ENCODE peak calls at places on chromosomes 1 and 21, in seven cellular contexts. Q is transverse colon, H is neuronal stem cell, J is lower lobe of right lung, P is body of pancreas, S is PC-3, W is SJSA1. D is an unnamed sample.

GRCh38 chr1:226135059-226135651 is 51.4 kb downstream of the ACBD3 start:
- DNase-seq in Q (peak), S (no peak), H (no peak), P (peak), W (no peak), J (peak), D (no peak)

GRCh38 chr21:33302796-33303195 is 22.0 kb upstream of the IFNAR1 start:
- DNase-seq in W (no peak), H (no peak), P (no peak), S (peak), J (no peak), Q (no peak), D (no peak)

GRCh38 chr1:218717611-218718010 is 372.5 kb downstream of the TGFB2 start:
- DNase-seq in H (no peak), Q (no peak), P (no peak), S (no peak), J (no peak), W (no peak), D (no peak)

GRCh38 chr1:49323925-49324540 is 547.3 kb upstream of the BEND5 start:
- DNase-seq in Q (no peak), P (peak), J (no peak), W (no peak), S (no peak), H (no peak), D (no peak)

GRCh38 chr1:236051107-236051885 is 13.6 kb downstream of the NID1 start:
- DNase-seq in S (no peak), W (no peak), Q (no peak), H (no peak), J (no peak), P (no peak), D (peak)

GRCh38 chr21:36981977-36982700 is 15.7 kb upstream of the HLCS start:
- DNase-seq in W (no peak), H (no peak), J (no peak), S (no peak), P (no peak), Q (no peak), D (no peak)

GRCh38 chr1:228867093-228867950 is 132.0 kb downstream of the RHOU start:
- DNase-seq in J (no peak), S (no peak), Q (no peak), H (no peak), P (no peak), W (peak), D (peak)

GRCh38 chr1:161305872-161306519 is 3.8 kb downstream of the MPZ start:
- DNase-seq in H (peak), J (peak), Q (peak), W (no peak), P (peak), S (no peak), D (peak)

GRCh38 chr1:17314491-17314971 is 6.5 kb downstream of the PADI4 start:
- DNase-seq in J (no peak), H (no peak), W (no peak), S (no peak), Q (no peak), P (no peak), D (no peak)

GRCh38 chr1:229554886-229555621 is 3.5 kb downstream of the ABCB10 start:
- DNase-seq in W (no peak), J (no peak), Q (no peak), S (no peak), H (no peak), P (no peak), D (no peak)

GRCh38 chr21:15552914-15553491 is 176.8 kb upstream of the USP25 start:
- DNase-seq in S (peak), P (no peak), J (no peak), Q (no peak), H (no peak), W (no peak), D (no peak)

GRCh38 chr1:17893891-17894631 is 138.9 kb downstream of the ACTL8 start:
- DNase-seq in Q (no peak), S (no peak), P (no peak), J (no peak), W (no peak), H (no peak), D (no peak)

GRCh38 chr21:38811257-38811656 is 5.5 kb downstream of the ETS2 start:
- DNase-seq in H (no peak), W (peak), J (no peak), P (no peak), S (peak), Q (no peak), D (no peak)

GRCh38 chr1:190747643-190748186 is 270.1 kb upstream of the BRINP3 start:
- DNase-seq in W (no peak), S (no peak), Q (no peak), J (no peak), H (no peak), P (no peak), D (no peak)

GRCh38 chr1:115987623-115988022 is 11.3 kb downstream of the SLC22A15 start:
- DNase-seq in S (no peak), H (no peak), Q (no peak), W (no peak), J (no peak), P (no peak), D (no peak)

GRCh38 chr1:230122361-230123279 is 55.6 kb downstream of the GALNT2 start:
- DNase-seq in Q (no peak), W (no peak), H (no peak), S (no peak), P (no peak), J (no peak), D (no peak)

GRCh38 chr1:165408518-165408917 is 36.4 kb downstream of the RXRG start:
- DNase-seq in H (peak), W (no peak), P (peak), Q (no peak), S (peak), J (no peak), D (no peak)

GRCh38 chr21:16084776-16085364 is 355.1 kb downstream of the USP25 start:
- DNase-seq in P (peak), Q (no peak), W (no peak), J (no peak), S (peak), H (no peak), D (peak)

GRCh38 chr1:84415386-84415785 is 17.1 kb downstream of the DNASE2B start:
- DNase-seq in P (no peak), Q (no peak), W (no peak), H (no peak), J (no peak), S (peak), D (no peak)

GRCh38 chr1:28955930-28956552 is 41.7 kb downstream of the EPB41 start:
- DNase-seq in P (no peak), Q (no peak), H (peak), J (no peak), S (peak), W (no peak), D (no peak)

GRCh38 chr1:174153085-174153824 is 6.1 kb upstream of the RABGAP1L start:
- DNase-seq in S (peak), P (no peak), Q (no peak), H (no peak), J (no peak), W (no peak), D (no peak)

GRCh38 chr1:117051224-117052064 is 8.7 kb upstream of the TTF2 start:
- DNase-seq in H (no peak), J (peak), W (no peak), P (peak), Q (peak), S (peak), D (no peak)

GRCh38 chr1:212692774-212693644 is 6.6 kb downstream of the BATF3 start:
- DNase-seq in Q (no peak), W (no peak), P (no peak), H (no peak), S (peak), J (no peak), D (no peak)

GRCh38 chr21:37380349-37381323 is 14.1 kb downstream of the DYRK1A start:
- DNase-seq in W (no peak), H (no peak), J (no peak), Q (no peak), S (peak), P (peak), D (no peak)

GRCh38 chr1:22379566-22379965 is 72.1 kb upstream of the ZBTB40 start:
- DNase-seq in P (no peak), W (no peak), H (no peak), Q (no peak), S (no peak), J (no peak), D (no peak)

GRCh38 chr1:227844320-227845114 is 29.0 kb downstream of the PRSS38 start:
- DNase-seq in P (no peak), Q (no peak), S (no peak), W (no peak), J (no peak), H (no peak), D (no peak)

DNA sequence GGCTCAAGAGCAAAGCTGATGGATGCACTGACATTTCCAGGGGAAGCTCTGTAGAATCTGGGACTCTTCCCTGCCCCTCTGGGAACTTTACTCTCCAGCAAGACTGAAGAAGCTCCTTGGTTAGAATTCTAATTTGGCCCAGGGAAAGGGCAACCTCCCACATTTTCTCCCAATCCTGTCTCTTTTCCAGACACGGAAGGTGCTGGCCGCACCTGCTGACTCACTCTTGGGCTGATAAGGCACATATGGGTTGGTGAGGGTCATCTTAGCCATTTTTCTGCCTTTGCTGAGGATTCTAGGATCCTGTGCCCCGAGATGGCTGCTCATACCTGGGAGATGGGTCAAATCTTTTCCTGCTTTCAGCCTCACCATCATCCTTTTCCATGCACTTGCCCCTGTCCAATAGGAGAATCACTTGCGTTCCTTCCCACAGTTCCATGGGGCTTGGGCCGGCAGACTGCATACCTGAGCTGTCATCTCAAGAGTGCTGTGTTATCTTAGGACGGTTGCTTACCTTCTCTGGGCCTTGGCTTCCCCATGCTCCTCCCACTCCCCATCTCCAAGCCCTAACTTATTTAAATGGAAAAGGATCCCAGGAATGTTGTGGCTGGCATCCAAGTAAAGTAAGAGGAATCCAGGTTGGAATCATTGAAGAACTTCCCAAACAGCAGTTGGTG is 1.3 kb downstream of the TINAGL1 start:
- DNase-seq in W (peak), P (no peak), Q (no peak), S (peak), J (no peak), H (no peak), D (no peak)
- H3K27ac ChIP-seq in W (no peak), P (peak), Q (peak), S (peak), J (peak), H (no peak), D (no peak)

GRCh38 chr1:16191916-16192545 is 20.4 kb downstream of the ARHGEF19 start:
- DNase-seq in W (no peak), H (no peak), P (no peak), J (no peak), Q (no peak), S (no peak), D (no peak)
- H3K27ac ChIP-seq in W (no peak), H (no peak), P (no peak), J (no peak), Q (no peak), S (no peak), D (no peak)

DNA sequence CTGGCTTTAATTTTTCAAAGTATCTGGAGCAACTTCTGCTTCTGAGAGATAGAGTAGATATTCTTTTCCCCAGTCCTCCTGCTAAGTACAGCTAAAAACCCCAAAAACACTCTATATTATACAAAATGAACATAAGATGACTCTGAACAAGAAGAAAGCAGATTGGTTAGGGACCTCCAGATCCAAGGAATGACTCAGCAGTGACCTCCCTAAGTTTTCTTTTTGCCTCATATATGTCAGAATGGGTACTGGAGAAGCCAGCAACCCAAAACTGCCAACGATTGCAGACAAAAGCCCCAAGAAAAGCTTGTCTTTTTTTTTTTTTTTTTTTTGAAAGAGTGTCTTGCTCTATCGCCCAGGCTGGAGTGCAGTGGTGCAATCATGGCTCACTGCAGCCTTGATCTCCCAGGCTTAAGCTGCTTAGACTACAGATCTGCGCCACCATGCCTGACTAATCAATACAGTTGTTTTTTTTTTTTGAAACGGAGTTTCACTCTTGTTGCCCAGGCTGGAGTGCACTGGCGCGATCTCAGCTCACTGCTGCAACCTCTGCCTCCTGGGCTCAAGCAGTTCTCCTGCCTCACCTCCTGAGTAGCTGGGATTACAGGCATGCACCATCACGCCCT is 22.7 kb downstream of the NDUFS5 start:
- DNase-seq in J (no peak), H (no peak), S (no peak), Q (no peak), W (no peak), P (no peak), D (no peak)
- H3K27ac ChIP-seq in J (peak), H (no peak), S (no peak), Q (no peak), W (no peak), P (no peak), D (no peak)

GRCh38 chr1:201360901-201361651 is 16.4 kb downstream of the TNNT2 start:
- DNase-seq in Q (no peak), H (no peak), J (peak), S (no peak), W (no peak), P (no peak), D (no peak)
- H3K27ac ChIP-seq in Q (no peak), H (no peak), J (no peak), S (no peak), W (no peak), P (no peak), D (no peak)

GRCh38 chr1:89576016-89576415 is 51.4 kb downstream of the LRRC8B start:
- DNase-seq in W (no peak), Q (no peak), H (peak), S (no peak), P (no peak), J (no peak), D (no peak)
- H3K27ac ChIP-seq in W (no peak), Q (no peak), H (peak), S (no peak), P (no peak), J (no peak), D (no peak)

DNA sequence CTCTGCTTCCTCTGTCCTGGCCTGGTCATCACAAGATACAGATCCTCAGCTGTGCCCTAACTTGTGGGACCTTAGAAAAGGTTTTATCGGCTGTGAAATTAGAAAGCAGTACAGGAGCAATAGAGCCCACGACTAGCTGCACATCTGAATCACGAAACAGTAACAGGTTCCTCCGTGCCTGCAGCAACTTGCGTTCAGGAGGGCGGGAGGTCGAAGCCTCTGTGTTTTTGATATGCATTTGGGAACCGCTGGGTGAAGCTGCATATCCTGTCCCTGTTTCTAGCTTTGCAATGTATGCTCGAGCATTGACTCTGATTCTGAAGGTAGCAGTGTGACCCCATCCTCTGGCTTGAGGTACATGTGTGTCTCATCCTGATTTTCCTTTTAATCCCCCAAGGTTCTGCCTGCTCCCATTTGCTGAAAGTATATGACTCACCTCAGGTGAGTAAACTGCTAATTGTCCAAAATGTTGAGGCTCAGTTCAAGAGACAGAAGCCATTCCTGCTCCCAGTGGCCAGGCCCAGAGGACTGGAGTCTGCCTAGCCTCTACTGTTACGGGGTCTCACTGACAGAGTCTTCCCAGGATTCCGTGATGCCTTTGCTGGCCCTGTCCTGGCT is 44.3 kb downstream of the SCCPDH start:
- DNase-seq in J (no peak), W (no peak), P (no peak), H (no peak), Q (no peak), S (no peak), D (no peak)
- H3K27ac ChIP-seq in J (no peak), W (no peak), P (no peak), H (no peak), Q (peak), S (no peak), D (no peak)

DNA sequence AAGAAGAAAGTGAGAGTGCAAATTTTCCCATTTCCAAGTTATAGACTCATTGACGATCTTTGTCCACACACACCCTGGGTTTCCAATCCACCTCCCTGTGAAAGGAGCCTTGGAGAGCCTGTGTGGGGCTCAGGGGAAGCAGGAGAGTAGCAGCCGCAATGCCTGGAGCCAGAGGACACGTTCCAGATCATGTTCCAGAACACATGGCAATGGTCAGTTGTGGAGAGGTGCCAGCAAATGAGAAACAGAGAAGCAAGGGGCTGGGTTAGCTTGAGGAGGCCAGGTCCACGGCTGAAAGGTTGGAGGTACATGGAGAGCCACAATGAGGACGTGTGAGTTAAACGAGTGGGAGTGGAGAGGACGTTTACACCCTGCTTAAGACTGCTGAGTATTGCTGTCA is 33.0 kb upstream of the SIPA1L2 start:
- DNase-seq in H (no peak), P (no peak), J (no peak), S (no peak), Q (no peak), W (no peak), D (no peak)
- H3K27ac ChIP-seq in H (no peak), P (no peak), J (no peak), S (no peak), Q (no peak), W (no peak), D (no peak)

GRCh38 chr1:93681549-93682412 is at the start of gene BCAR3:
- DNase-seq in W (peak), H (peak), J (peak), Q (peak), P (peak), S (peak), D (peak)

GRCh38 chr1:93689521-93690223 is 8.0 kb upstream of the BCAR3 start:
- DNase-seq in W (no peak), Q (no peak), P (no peak), S (no peak), J (no peak), H (no peak), D (no peak)

GRCh38 chr1:93686497-93687250 is 5.0 kb upstream of the BCAR3 start:
- DNase-seq in J (no peak), H (no peak), P (no peak), S (peak), W (no peak), Q (no peak), D (no peak)

GRCh38 chr1:93683234-93683633 is 1.6 kb upstream of the BCAR3 start:
- DNase-seq in P (no peak), J (no peak), Q (no peak), S (no peak), W (no peak), H (no peak), D (no peak)

DNA sequence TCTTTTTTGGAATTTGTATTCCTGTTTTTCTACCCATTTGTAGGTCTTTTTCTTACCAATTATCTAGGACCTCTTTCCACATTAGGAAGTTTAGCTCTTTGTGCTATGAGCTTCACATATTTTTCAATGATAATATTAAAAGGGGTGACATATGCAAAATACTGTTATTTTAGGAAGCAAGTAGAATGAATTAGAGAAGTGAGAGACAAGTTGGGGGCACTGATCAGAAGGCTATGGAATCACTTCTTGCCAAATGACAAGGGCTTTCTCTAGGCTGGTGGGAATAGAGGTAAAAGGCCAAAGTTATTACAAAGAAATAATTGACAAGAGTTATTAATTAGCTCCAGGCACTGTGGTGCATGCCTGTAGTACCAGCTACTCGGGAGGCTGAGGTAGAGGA is 4.3 kb upstream of the BCAR3 start:
- DNase-seq in H (no peak), P (no peak), S (no peak), W (no peak), J (no peak), Q (no peak), D (no peak)
- H3K27ac ChIP-seq in H (no peak), P (no peak), S (peak), W (no peak), J (no peak), Q (no peak), D (no peak)

GRCh38 chr1:109947582-109948284 is 36.8 kb upstream of the AHCYL1 start:
- DNase-seq in Q (no peak), W (no peak), J (no peak), H (no peak), P (no peak), S (no peak), D (no peak)
- H3K27ac ChIP-seq in Q (peak), W (no peak), J (peak), H (no peak), P (peak), S (no peak), D (no peak)